ENCODE peak calls at places on chromosomes 12 and 14, in nine cellular contexts. One of them, this sample, is unnamed.
A peak's percentile ranks its signal among the peaks of the same experiment; 100 is the strongest.

GRCh38 chr12:26114720-26115406 is 10.0 kb downstream of the BHLHE41 start:
- DNase-seq in tibial artery: no peak
- DNase-seq in AG04450: no peak
- DNase-seq in lung: no peak
- DNase-seq in NB4: no peak
- DNase-seq in HepG2: no peak
- DNase-seq in tibial nerve: no peak
- DNase-seq in WTC11: no peak
- DNase-seq in stomach: no peak
- DNase-seq in this sample: no peak

GRCh38 chr12:68264175-68264863 is 10.9 kb upstream of the IL22 start:
- DNase-seq in NB4: no peak
- DNase-seq in tibial nerve: no peak
- DNase-seq in HepG2: no peak
- DNase-seq in tibial artery: no peak
- DNase-seq in stomach: no peak
- DNase-seq in WTC11: no peak
- DNase-seq in lung: no peak
- DNase-seq in AG04450: no peak
- DNase-seq in this sample: no peak

GRCh38 chr12:22230280-22230794 is 104.2 kb downstream of the ST8SIA1 start:
- DNase-seq in tibial artery: no peak
- DNase-seq in tibial nerve: no peak
- DNase-seq in WTC11: no peak
- DNase-seq in HepG2: no peak
- DNase-seq in NB4: no peak
- DNase-seq in lung: no peak
- DNase-seq in stomach: no peak
- DNase-seq in AG04450: no peak
- DNase-seq in this sample: no peak

GRCh38 chr12:116964004-116964739 is 53.4 kb downstream of the FBXW8 start:
- DNase-seq in AG04450: no peak
- DNase-seq in NB4: no peak
- DNase-seq in lung: no peak
- DNase-seq in tibial artery: no peak
- DNase-seq in stomach: no peak
- DNase-seq in tibial nerve: no peak
- DNase-seq in HepG2: no peak
- DNase-seq in WTC11: no peak
- DNase-seq in this sample: no peak

GRCh38 chr14:37116933-37117844 is 55.2 kb downstream of the SLC25A21 start:
- DNase-seq in lung: no peak
- DNase-seq in stomach: no peak
- DNase-seq in NB4: peak; percentile 49
- DNase-seq in tibial artery: no peak
- DNase-seq in WTC11: no peak
- DNase-seq in HepG2: peak; percentile 39
- DNase-seq in tibial nerve: no peak
- DNase-seq in AG04450: peak; percentile 8
- DNase-seq in this sample: no peak

GRCh38 chr14:21093769-21094681 is 4.4 kb downstream of the ZNF219 start:
- DNase-seq in lung: no peak
- DNase-seq in tibial artery: no peak
- DNase-seq in AG04450: no peak
- DNase-seq in HepG2: no peak
- DNase-seq in WTC11: peak; percentile 78
- DNase-seq in NB4: no peak
- DNase-seq in stomach: no peak
- DNase-seq in tibial nerve: no peak
- DNase-seq in this sample: no peak

GRCh38 chr12:50647479-50647878 is 116.4 kb upstream of the ATF1 start:
- DNase-seq in tibial nerve: no peak
- DNase-seq in stomach: no peak
- DNase-seq in tibial artery: no peak
- DNase-seq in HepG2: peak; percentile 15
- DNase-seq in lung: no peak
- DNase-seq in AG04450: no peak
- DNase-seq in NB4: no peak
- DNase-seq in WTC11: no peak
- DNase-seq in this sample: no peak

GRCh38 chr14:66046035-66046434 is 440.1 kb upstream of the CCDC196 start:
- DNase-seq in tibial nerve: no peak
- DNase-seq in stomach: no peak
- DNase-seq in WTC11: no peak
- DNase-seq in HepG2: no peak
- DNase-seq in lung: no peak
- DNase-seq in AG04450: no peak
- DNase-seq in tibial artery: no peak
- DNase-seq in NB4: no peak
- DNase-seq in this sample: no peak

GRCh38 chr12:120820885-120821510 is 83.2 kb downstream of the SPPL3 start:
- DNase-seq in stomach: no peak
- DNase-seq in lung: no peak
- DNase-seq in WTC11: no peak
- DNase-seq in HepG2: no peak
- DNase-seq in NB4: no peak
- DNase-seq in tibial artery: no peak
- DNase-seq in AG04450: no peak
- DNase-seq in tibial nerve: no peak
- DNase-seq in this sample: no peak

GRCh38 chr12:57604454-57605307 is at the start of gene DTX3:
- DNase-seq in NB4: no peak
- DNase-seq in AG04450: no peak
- DNase-seq in stomach: no peak
- DNase-seq in WTC11: peak; percentile 52
- DNase-seq in HepG2: no peak
- DNase-seq in lung: no peak
- DNase-seq in tibial artery: peak; percentile 65
- DNase-seq in tibial nerve: peak; percentile 43
- DNase-seq in this sample: no peak

GRCh38 chr12:82225871-82226270 is 132.3 kb downstream of the CCDC59 start:
- DNase-seq in stomach: no peak
- DNase-seq in tibial artery: no peak
- DNase-seq in AG04450: no peak
- DNase-seq in NB4: no peak
- DNase-seq in lung: no peak
- DNase-seq in WTC11: no peak
- DNase-seq in tibial nerve: no peak
- DNase-seq in HepG2: no peak
- DNase-seq in this sample: no peak

GRCh38 chr14:33711761-33712160 is 239.1 kb downstream of the EGLN3 start:
- DNase-seq in AG04450: no peak
- DNase-seq in stomach: no peak
- DNase-seq in NB4: no peak
- DNase-seq in WTC11: no peak
- DNase-seq in tibial nerve: no peak
- DNase-seq in lung: no peak
- DNase-seq in HepG2: no peak
- DNase-seq in tibial artery: no peak
- DNase-seq in this sample: no peak

GRCh38 chr14:31261859-31262739 is 54.5 kb upstream of the HECTD1 start:
- DNase-seq in tibial artery: peak; percentile 74
- DNase-seq in lung: peak; percentile 72
- DNase-seq in tibial nerve: peak; percentile 83
- DNase-seq in HepG2: peak; percentile 100
- DNase-seq in AG04450: no peak
- DNase-seq in stomach: peak; percentile 75
- DNase-seq in WTC11: no peak
- DNase-seq in NB4: peak; percentile 78
- DNase-seq in this sample: no peak

GRCh38 chr12:25347716-25348261 is 97.1 kb upstream of the KRAS start:
- DNase-seq in lung: no peak
- DNase-seq in HepG2: no peak
- DNase-seq in tibial nerve: no peak
- DNase-seq in NB4: peak; percentile 31
- DNase-seq in AG04450: no peak
- DNase-seq in WTC11: no peak
- DNase-seq in stomach: no peak
- DNase-seq in tibial artery: no peak
- DNase-seq in this sample: no peak

GRCh38 chr12:78799679-78800078 is 64.9 kb upstream of the SYT1 start:
- DNase-seq in tibial nerve: no peak
- DNase-seq in AG04450: no peak
- DNase-seq in NB4: no peak
- DNase-seq in WTC11: no peak
- DNase-seq in lung: no peak
- DNase-seq in stomach: no peak
- DNase-seq in HepG2: no peak
- DNase-seq in tibial artery: no peak
- DNase-seq in this sample: no peak

GRCh38 chr12:109449845-109450532 is 27.1 kb downstream of the KCTD10 start:
- DNase-seq in tibial nerve: no peak
- DNase-seq in AG04450: no peak
- DNase-seq in tibial artery: no peak
- DNase-seq in HepG2: no peak
- DNase-seq in WTC11: no peak
- DNase-seq in stomach: no peak
- DNase-seq in NB4: no peak
- DNase-seq in lung: no peak
- DNase-seq in this sample: no peak
- TF ChIP-seq CTCF in tibial nerve: no peak
- TF ChIP-seq CTCF in AG04450: no peak
- TF ChIP-seq CTCF in tibial artery: no peak
- TF ChIP-seq CTCF in HepG2: peak; percentile 26
- TF ChIP-seq CTCF in WTC11: no peak
- TF ChIP-seq CTCF in stomach: no peak
- TF ChIP-seq CTCF in NB4: no peak
- TF ChIP-seq CTCF in lung: no peak
- TF ChIP-seq CTCF in this sample: no peak

GRCh38 chr14:104128981-104129380 is 9.4 kb upstream of the KIF26A start:
- DNase-seq in stomach: no peak
- DNase-seq in lung: no peak
- DNase-seq in tibial artery: no peak
- DNase-seq in WTC11: no peak
- DNase-seq in AG04450: no peak
- DNase-seq in NB4: no peak
- DNase-seq in tibial nerve: no peak
- DNase-seq in HepG2: no peak
- DNase-seq in this sample: no peak

GRCh38 chr14:104131968-104132732 is 6.2 kb upstream of the KIF26A start:
- DNase-seq in tibial nerve: no peak
- DNase-seq in WTC11: no peak
- DNase-seq in lung: no peak
- DNase-seq in AG04450: no peak
- DNase-seq in stomach: no peak
- DNase-seq in HepG2: no peak
- DNase-seq in tibial artery: no peak
- DNase-seq in NB4: no peak
- DNase-seq in this sample: no peak

GRCh38 chr14:104129556-104129955 is 8.8 kb upstream of the KIF26A start:
- DNase-seq in stomach: no peak
- DNase-seq in tibial artery: no peak
- DNase-seq in lung: no peak
- DNase-seq in AG04450: no peak
- DNase-seq in tibial nerve: no peak
- DNase-seq in WTC11: no peak
- DNase-seq in NB4: no peak
- DNase-seq in HepG2: no peak
- DNase-seq in this sample: no peak

GRCh38 chr14:104132981-104133380 is 5.4 kb upstream of the KIF26A start:
- DNase-seq in WTC11: peak; percentile 73
- DNase-seq in tibial nerve: no peak
- DNase-seq in NB4: no peak
- DNase-seq in AG04450: no peak
- DNase-seq in tibial artery: no peak
- DNase-seq in HepG2: no peak
- DNase-seq in stomach: no peak
- DNase-seq in lung: no peak
- DNase-seq in this sample: no peak

GRCh38 chr14:104130974-104131651 is 7.3 kb upstream of the KIF26A start:
- DNase-seq in WTC11: peak; percentile 46
- DNase-seq in AG04450: no peak
- DNase-seq in tibial nerve: no peak
- DNase-seq in tibial artery: no peak
- DNase-seq in HepG2: peak; percentile 23
- DNase-seq in stomach: peak; percentile 82
- DNase-seq in lung: peak; percentile 62
- DNase-seq in NB4: peak; percentile 55
- DNase-seq in this sample: no peak
- TF ChIP-seq CTCF in WTC11: peak; percentile 59
- TF ChIP-seq CTCF in AG04450: no peak
- TF ChIP-seq CTCF in tibial nerve: peak; percentile 27
- TF ChIP-seq CTCF in tibial artery: no peak
- TF ChIP-seq CTCF in HepG2: peak; percentile 84
- TF ChIP-seq CTCF in stomach: peak; percentile 92
- TF ChIP-seq CTCF in lung: peak; percentile 61
- TF ChIP-seq CTCF in NB4: peak; percentile 68
- TF ChIP-seq CTCF in this sample: peak; percentile 76

GRCh38 chr12:49110191-49111155 is at the start of gene LMBR1L:
- DNase-seq in lung: peak; percentile 97
- DNase-seq in tibial nerve: peak; percentile 98
- DNase-seq in NB4: peak; percentile 99
- DNase-seq in HepG2: peak; percentile 97
- DNase-seq in AG04450: peak; percentile 95
- DNase-seq in WTC11: peak; percentile 97
- DNase-seq in tibial artery: peak; percentile 99
- DNase-seq in stomach: peak; percentile 97
- DNase-seq in this sample: peak; percentile 86
- TF ChIP-seq CTCF in lung: no peak
- TF ChIP-seq CTCF in tibial nerve: peak; percentile 45
- TF ChIP-seq CTCF in NB4: peak; percentile 49
- TF ChIP-seq CTCF in HepG2: peak; percentile 33
- TF ChIP-seq CTCF in AG04450: peak; percentile 59
- TF ChIP-seq CTCF in WTC11: no peak
- TF ChIP-seq CTCF in tibial artery: peak; percentile 81
- TF ChIP-seq CTCF in stomach: peak; percentile 58
- TF ChIP-seq CTCF in this sample: peak; percentile 55

GRCh38 chr14:75429562-75429961 is 1.7 kb downstream of the JDP2 start:
- DNase-seq in HepG2: no peak
- DNase-seq in AG04450: no peak
- DNase-seq in tibial artery: no peak
- DNase-seq in WTC11: no peak
- DNase-seq in NB4: no peak
- DNase-seq in tibial nerve: no peak
- DNase-seq in lung: no peak
- DNase-seq in stomach: no peak
- DNase-seq in this sample: no peak

GRCh38 chr14:75427126-75427481 is 718 bp upstream of the JDP2 start:
- DNase-seq in NB4: no peak
- DNase-seq in WTC11: no peak
- DNase-seq in tibial nerve: no peak
- DNase-seq in stomach: no peak
- DNase-seq in HepG2: no peak
- DNase-seq in AG04450: no peak
- DNase-seq in tibial artery: no peak
- DNase-seq in lung: no peak
- DNase-seq in this sample: no peak

GRCh38 chr14:75426332-75427125 is 1.3 kb upstream of the JDP2 start:
- DNase-seq in stomach: no peak
- DNase-seq in AG04450: no peak
- DNase-seq in tibial nerve: no peak
- DNase-seq in tibial artery: no peak
- DNase-seq in WTC11: no peak
- DNase-seq in lung: no peak
- DNase-seq in NB4: peak; percentile 28
- DNase-seq in HepG2: peak; percentile 40
- DNase-seq in this sample: no peak

GRCh38 chr14:75428230-75429104 is 645 bp downstream of the JDP2 start:
- DNase-seq in stomach: peak; percentile 51
- DNase-seq in NB4: peak; percentile 55
- DNase-seq in tibial artery: no peak
- DNase-seq in WTC11: peak; percentile 21
- DNase-seq in AG04450: no peak
- DNase-seq in HepG2: no peak
- DNase-seq in tibial nerve: no peak
- DNase-seq in lung: peak; percentile 58
- DNase-seq in this sample: no peak

GRCh38 chr14:75427482-75428229 is at the start of gene JDP2:
- DNase-seq in AG04450: peak; percentile 55
- DNase-seq in tibial nerve: peak; percentile 96
- DNase-seq in lung: peak; percentile 96
- DNase-seq in tibial artery: peak; percentile 93
- DNase-seq in NB4: peak; percentile 92
- DNase-seq in stomach: peak; percentile 92
- DNase-seq in HepG2: peak; percentile 60
- DNase-seq in WTC11: peak; percentile 82
- DNase-seq in this sample: peak; percentile 56
- TF ChIP-seq CTCF in AG04450: peak; percentile 14
- TF ChIP-seq CTCF in tibial nerve: peak; percentile 11
- TF ChIP-seq CTCF in lung: no peak
- TF ChIP-seq CTCF in tibial artery: peak; percentile 52
- TF ChIP-seq CTCF in NB4: no peak
- TF ChIP-seq CTCF in stomach: peak; percentile 17
- TF ChIP-seq CTCF in HepG2: peak; percentile 17
- TF ChIP-seq CTCF in WTC11: no peak
- TF ChIP-seq CTCF in this sample: no peak

This sample was measured in progenitor cell of endocrine pancreas.